ENCODE peak calls at places on chromosomes 5 and 9, in eight cellular contexts. N is AG09309; O is upper lobe of right lung; U is spleen; X is thyroid gland; T is colonic mucosa; L is CD8-positive, alpha-beta memory T cell; V is GM06990. W is an unnamed sample.

GRCh38 chr5:65482280-65482726 is 583 bp upstream of the ADAMTS6 start:
- DNase-seq in X (no peak), L (no peak), N (no peak), U (no peak), O (no peak), T (no peak), V (no peak), W (no peak)

GRCh38 chr9:18184034-18184800 is 289.7 kb upstream of the ADAMTSL1 start:
- DNase-seq in L (no peak), U (no peak), T (peak), V (no peak), X (peak), N (no peak), O (no peak), W (peak)

GRCh38 chr5:154288145-154288544 is 97.6 kb downstream of the GALNT10 start:
- DNase-seq in V (no peak), L (no peak), T (peak), U (no peak), X (peak), N (no peak), O (no peak), W (peak)

GRCh38 chr9:108445431-108446018 is 410.3 kb downstream of the ACTL7B start:
- DNase-seq in T (no peak), U (no peak), V (no peak), X (no peak), L (no peak), O (no peak), N (no peak), W (no peak)

GRCh38 chr5:116626272-116626723 is 51.7 kb upstream of the SEMA6A start:
- DNase-seq in O (no peak), X (peak), L (no peak), U (no peak), T (peak), V (no peak), N (no peak), W (peak)

GRCh38 chr5:87308024-87308423 is 40.3 kb downstream of the RASA1 start:
- DNase-seq in U (no peak), V (peak), L (no peak), X (no peak), O (no peak), T (no peak), N (no peak), W (no peak)

GRCh38 chr9:6915635-6916034 is 157.9 kb downstream of the KDM4C start:
- DNase-seq in V (no peak), O (no peak), N (no peak), U (no peak), X (no peak), T (no peak), L (no peak), W (no peak)

GRCh38 chr9:116700882-116701836 is 14.1 kb downstream of the TRIM32 start:
- DNase-seq in L (no peak), T (no peak), U (no peak), O (no peak), X (no peak), N (no peak), V (no peak), W (no peak)

GRCh38 chr9:4494806-4495205 is 4.5 kb downstream of the SLC1A1 start:
- DNase-seq in X (peak), L (no peak), V (no peak), N (no peak), T (no peak), U (no peak), O (no peak), W (no peak)

GRCh38 chr5:163306421-163306820 is 131.0 kb upstream of the CCNG1 start:
- DNase-seq in O (no peak), L (no peak), X (no peak), N (no peak), U (no peak), V (no peak), T (no peak), W (no peak)

GRCh38 chr5:32778403-32778802 is 67.3 kb downstream of the NPR3 start:
- DNase-seq in V (no peak), O (no peak), L (no peak), U (no peak), X (no peak), T (no peak), N (no peak), W (no peak)

GRCh38 chr9:35075358-35075757 is 2.9 kb upstream of the VCP start:
- DNase-seq in O (no peak), X (no peak), N (no peak), V (no peak), L (no peak), T (no peak), U (no peak), W (no peak)

GRCh38 chr9:86481466-86481865 is 127.3 kb upstream of the TUT7 start:
- DNase-seq in V (no peak), N (no peak), U (no peak), O (no peak), L (no peak), X (no peak), T (no peak), W (no peak)

GRCh38 chr5:124866355-124867063 is 120.1 kb upstream of the ZNF608 start:
- DNase-seq in N (no peak), V (no peak), L (no peak), X (no peak), U (no peak), O (peak), T (no peak), W (no peak)

GRCh38 chr5:7745882-7746735 is 104.8 kb downstream of the CFAP90 start:
- DNase-seq in X (peak), N (peak), L (no peak), O (peak), U (no peak), T (peak), V (no peak), W (peak)

GRCh38 chr9:36728651-36729520 is 156.2 kb downstream of the MELK start:
- DNase-seq in V (peak), N (peak), X (peak), L (peak), T (peak), O (peak), U (peak), W (peak)

GRCh38 chr5:27450607-27451006 is 412.2 kb upstream of the CDH9 start:
- DNase-seq in L (no peak), T (no peak), N (no peak), V (no peak), O (no peak), U (no peak), X (no peak), W (no peak)

GRCh38 chr5:58582411-58583393 is at the start of gene RAB3C:
- DNase-seq in V (peak), X (peak), O (peak), T (peak), L (no peak), U (peak), N (peak), W (peak)

GRCh38 chr5:1966461-1966860 is 83.7 kb upstream of the IRX4 start:
- DNase-seq in O (no peak), N (no peak), X (no peak), V (no peak), L (no peak), T (no peak), U (peak), W (no peak)

GRCh38 chr9:105842023-105842644 is 147.8 kb downstream of the TMEM38B start:
- DNase-seq in U (no peak), O (no peak), T (peak), V (no peak), X (no peak), N (peak), L (no peak), W (no peak)

GRCh38 chr5:108295588-108296368 is 86.1 kb downstream of the FBXL17 start:
- DNase-seq in V (no peak), L (no peak), O (no peak), T (no peak), U (no peak), X (no peak), N (no peak), W (no peak)

GRCh38 chr5:111703662-111704061 is 53.3 kb downstream of the NREP start:
- DNase-seq in O (no peak), X (no peak), V (peak), T (no peak), N (no peak), L (no peak), U (no peak), W (no peak)

GRCh38 chr5:7763621-7764072 is 87.3 kb downstream of the CFAP90 start:
- DNase-seq in L (no peak), N (no peak), U (no peak), O (no peak), T (no peak), X (peak), V (no peak), W (no peak)

GRCh38 chr5:154618696-154619095 is 136.5 kb upstream of the LARP1 start:
- DNase-seq in T (no peak), O (no peak), X (no peak), N (peak), U (no peak), V (no peak), L (no peak), W (no peak)

GRCh38 chr5:178642351-178642909 is 15.6 kb upstream of the CLK4 start:
- DNase-seq in X (no peak), O (no peak), N (peak), U (no peak), T (no peak), V (no peak), L (no peak), W (no peak)

GRCh38 chr5:6700686-6701355 is 12.4 kb upstream of the TENT4A start:
- DNase-seq in N (no peak), T (peak), U (no peak), O (no peak), X (no peak), V (no peak), L (no peak), W (peak)

GRCh38 chr9:653856-654387 is 187.6 kb upstream of the DMRT1 start:
- DNase-seq in V (no peak), O (no peak), U (no peak), X (no peak), T (no peak), N (no peak), L (no peak), W (no peak)

GRCh38 chr5:1568201-1568979 is 44.6 kb upstream of the LPCAT1 start:
- DNase-seq in L (no peak), V (no peak), O (no peak), T (no peak), U (no peak), N (peak), X (peak), W (no peak)

DNA sequence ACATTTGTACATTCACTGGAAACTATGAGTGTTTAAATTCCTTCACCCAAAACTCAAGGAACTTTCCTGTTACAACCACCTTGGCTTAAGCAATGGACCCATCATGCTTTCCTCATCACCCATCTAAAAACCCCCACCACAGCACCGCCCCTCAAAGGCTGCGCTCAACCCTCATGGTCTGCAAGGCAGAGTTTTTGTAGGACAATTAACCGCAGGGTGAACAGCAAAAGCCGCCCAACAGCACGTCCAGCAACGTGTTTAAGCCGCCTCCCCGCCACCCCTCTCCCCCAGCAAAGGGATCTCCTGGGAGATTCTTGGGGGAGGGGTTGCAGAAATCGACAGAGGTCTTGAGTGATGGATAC is 2.0 kb downstream of the ROR2 start:
- DNase-seq in U (no peak), V (no peak), O (no peak), N (no peak), X (no peak), T (no peak), L (no peak), W (no peak)
- H3K4me3 ChIP-seq in U (peak), V (no peak), O (peak), N (no peak), X (peak), T (peak), L (no peak), W (peak)

DNA sequence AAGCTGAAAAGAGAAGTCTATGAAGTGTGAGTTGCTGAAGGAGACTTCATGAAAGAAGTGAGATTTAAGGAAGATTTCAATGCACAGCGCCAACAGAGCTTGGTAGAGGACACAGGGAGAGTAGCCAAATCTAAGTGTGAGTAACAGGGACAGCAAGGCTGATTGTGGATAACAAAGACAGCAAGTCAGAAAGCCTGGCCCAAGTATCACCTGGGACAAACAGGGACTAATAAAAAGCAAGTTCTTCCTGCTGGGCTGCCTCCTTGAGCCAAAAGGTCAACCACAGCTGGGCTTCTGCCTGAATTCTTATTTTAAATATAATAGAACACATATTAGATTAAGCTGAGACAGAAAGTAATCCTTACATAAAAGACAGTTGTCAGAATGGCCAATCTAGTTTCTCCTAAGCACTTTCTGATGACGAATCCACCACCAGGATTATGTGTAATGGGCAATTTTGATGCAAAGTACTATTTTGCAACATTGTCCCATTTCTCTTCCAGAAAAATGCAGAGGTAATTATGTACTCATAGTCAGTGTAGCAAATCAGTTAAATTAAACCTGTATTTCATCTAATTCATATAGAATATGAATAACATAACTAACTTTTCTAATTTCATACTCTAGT is 73.8 kb downstream of the MAPKAP1 start:
- DNase-seq in U (no peak), O (no peak), X (no peak), L (no peak), N (no peak), V (no peak), T (no peak), W (peak)
- H3K4me3 ChIP-seq in U (no peak), O (no peak), X (no peak), L (no peak), N (no peak), V (peak), T (no peak), W (no peak)

DNA sequence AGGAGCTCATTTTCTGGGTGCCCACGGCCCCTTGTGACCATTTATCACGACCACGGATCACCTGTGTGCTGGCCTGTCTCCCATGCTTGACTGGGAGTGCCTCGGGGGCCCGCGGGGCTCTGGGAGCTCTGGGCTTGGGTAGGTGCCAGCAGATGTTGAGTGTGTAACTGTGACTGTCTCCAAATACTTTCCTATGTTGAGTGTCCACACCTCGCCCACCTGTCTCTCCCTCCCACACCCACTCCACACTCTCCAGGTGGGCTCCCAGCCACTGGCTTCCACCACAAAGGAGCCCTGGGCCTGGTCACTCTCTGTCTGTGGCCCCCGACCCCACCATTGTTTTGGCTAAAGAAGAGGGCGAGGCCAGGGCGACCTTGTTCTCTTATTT is 196.4 kb downstream of the CDK5RAP2 start:
- DNase-seq in V (no peak), X (peak), N (no peak), O (no peak), L (no peak), T (no peak), U (no peak), W (no peak)
- H3K4me3 ChIP-seq in V (no peak), X (no peak), N (no peak), O (no peak), L (no peak), T (no peak), U (no peak), W (no peak)

GRCh38 chr5:4642525-4642924 is 497.6 kb upstream of the ADAMTS16 start:
- DNase-seq in T (no peak), O (no peak), V (no peak), N (no peak), L (no peak), U (no peak), X (no peak), W (no peak)

GRCh38 chr5:4643190-4643589 is 496.9 kb upstream of the ADAMTS16 start:
- DNase-seq in T (no peak), X (no peak), V (no peak), N (no peak), O (no peak), U (no peak), L (no peak), W (no peak)

GRCh38 chr5:4643960-4644359 is 496.2 kb upstream of the ADAMTS16 start:
- DNase-seq in L (no peak), O (no peak), U (no peak), X (no peak), N (no peak), V (no peak), T (no peak), W (no peak)

GRCh38 chr5:4647955-4648354 is 492.2 kb upstream of the ADAMTS16 start:
- DNase-seq in V (no peak), T (no peak), L (no peak), O (no peak), N (no peak), U (no peak), X (no peak), W (no peak)

DNA sequence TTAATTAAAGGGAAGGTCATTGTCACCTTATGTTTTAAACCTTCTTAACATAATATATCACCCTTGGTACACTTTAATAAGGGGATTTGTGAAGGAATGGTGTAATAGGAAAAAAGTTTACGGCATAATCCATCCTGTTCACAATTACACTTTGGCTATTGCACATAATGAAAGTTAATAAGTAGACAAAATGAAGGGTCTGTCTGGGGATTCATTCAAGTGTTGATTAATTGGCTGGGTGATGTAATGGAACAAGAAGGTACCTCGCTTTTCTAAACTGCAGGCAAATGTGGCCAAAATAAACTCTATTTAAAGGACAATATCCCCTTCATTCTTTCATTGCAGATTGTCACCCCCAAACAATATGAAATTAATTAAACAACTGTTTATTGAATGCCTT is 493.1 kb upstream of the ADAMTS16 start:
- DNase-seq in L (no peak), V (no peak), N (no peak), U (no peak), O (no peak), X (no peak), T (no peak), W (no peak)
- H3K4me3 ChIP-seq in L (no peak), V (no peak), N (no peak), U (no peak), O (no peak), X (no peak), T (no peak), W (no peak)

GRCh38 chr5:143350341-143350740 is 53.1 kb downstream of the NR3C1 start:
- DNase-seq in V (no peak), L (no peak), U (no peak), T (no peak), O (no peak), X (no peak), N (no peak), W (no peak)
- H3K4me3 ChIP-seq in V (no peak), L (no peak), U (no peak), T (no peak), O (no peak), X (no peak), N (no peak), W (no peak)

DNA sequence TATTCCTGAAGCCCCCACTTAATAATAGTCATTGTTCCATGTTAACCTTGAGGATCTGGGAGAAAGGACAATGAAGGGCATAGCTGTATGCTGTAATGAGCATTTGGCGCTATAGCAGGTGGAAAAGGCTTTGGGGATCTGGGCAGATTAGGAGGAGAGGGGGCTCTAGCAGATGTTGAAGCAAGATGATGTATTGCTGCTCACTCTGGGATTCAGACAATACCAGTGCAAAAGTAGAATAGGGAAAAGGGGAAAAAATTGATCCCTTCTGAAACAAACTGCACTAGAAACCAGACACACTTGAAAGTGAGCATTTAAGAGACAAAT is 575.3 kb upstream of the MEF2C start:
- DNase-seq in O (no peak), L (no peak), V (no peak), U (no peak), X (no peak), N (no peak), T (no peak), W (no peak)
- H3K4me3 ChIP-seq in O (no peak), L (no peak), V (no peak), U (no peak), X (no peak), N (no peak), T (no peak), W (no peak)

GRCh38 chr9:110255417-110256141 is 728 bp downstream of the TXN start:
- DNase-seq in V (peak), X (peak), L (peak), U (peak), N (no peak), T (peak), O (peak), W (peak)

GRCh38 chr9:110254500-110254899 is 1.8 kb downstream of the TXN start:
- DNase-seq in L (no peak), X (no peak), V (no peak), N (no peak), T (no peak), U (no peak), O (no peak), W (no peak)

GRCh38 chr9:110256142-110256391 is 240 bp downstream of the TXN start:
- DNase-seq in O (no peak), T (no peak), U (no peak), V (no peak), X (no peak), L (no peak), N (no peak), W (no peak)

GRCh38 chr9:110256392-110257096 is at the start of gene TXN:
- DNase-seq in X (peak), N (peak), T (peak), U (peak), O (peak), V (peak), L (peak), W (peak)

DNA sequence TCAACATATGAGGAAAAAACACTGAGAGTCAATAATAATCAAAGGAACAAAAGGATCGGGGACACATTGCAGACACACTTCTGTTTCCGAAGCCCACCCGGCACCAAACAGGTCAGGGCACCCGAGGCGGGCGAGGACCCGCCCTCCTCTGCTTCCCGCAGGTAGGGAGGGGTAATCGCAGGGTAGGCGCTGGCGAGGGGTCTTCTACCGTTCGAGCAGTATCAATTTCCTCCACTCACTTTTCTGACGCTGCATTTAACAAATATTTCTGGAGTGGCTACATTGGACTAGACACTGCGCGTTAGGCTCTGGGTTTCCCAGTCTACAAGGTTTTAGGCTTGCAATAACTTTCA is 1.3 kb downstream of the TXN start:
- DNase-seq in O (no peak), X (no peak), V (peak), N (no peak), L (peak), T (peak), U (peak), W (no peak)
- H3K4me3 ChIP-seq in O (peak), X (peak), V (peak), N (peak), L (peak), T (peak), U (peak), W (peak)

GRCh38 chr5:139788294-139788875 is 7.2 kb upstream of the PSD2 start:
- DNase-seq in N (no peak), L (no peak), T (no peak), X (no peak), V (no peak), U (no peak), O (no peak), W (no peak)
- H3K4me3 ChIP-seq in N (peak), L (no peak), T (peak), X (peak), V (no peak), U (peak), O (peak), W (peak)

GRCh38 chr5:39270172-39270848 is 50.9 kb upstream of the FYB1 start:
- DNase-seq in X (no peak), U (no peak), N (no peak), L (no peak), T (no peak), O (no peak), V (peak), W (no peak)
- H3K4me3 ChIP-seq in X (no peak), U (peak), N (no peak), L (peak), T (no peak), O (peak), V (peak), W (no peak)

W was measured in stomach.